ENCODE peak calls at places on chromosomes 5 and 9, in six cellular contexts. U, Q, G, H, R and A are unnamed samples.

GRCh38 chr5:179373101-179373934 is 28.1 kb upstream of the ADAMTS2 start:
- DNase-seq in R (no peak), U (no peak), Q (no peak), G (no peak), H (peak), A (no peak)

GRCh38 chr5:41869150-41869738 is 981 bp downstream of the OXCT1 start:
- DNase-seq in U (no peak), Q (no peak), H (peak), G (peak), R (peak), A (no peak)

GRCh38 chr9:112793213-112793810 is 42.8 kb downstream of the SNX30 start:
- DNase-seq in U (peak), Q (peak), G (peak), H (peak), R (peak), A (peak)

GRCh38 chr9:84301851-84302250 is 38.7 kb downstream of the SLC28A3 start:
- DNase-seq in H (no peak), R (no peak), G (no peak), Q (no peak), U (no peak), A (no peak)

GRCh38 chr5:126351138-126351537 is 72.1 kb upstream of the GRAMD2B start:
- DNase-seq in R (no peak), U (no peak), G (no peak), Q (no peak), H (no peak), A (no peak)

GRCh38 chr9:3205421-3206095 is 320.2 kb downstream of the RFX3 start:
- DNase-seq in U (no peak), Q (no peak), R (no peak), G (no peak), H (no peak), A (no peak)

GRCh38 chr5:74318985-74319563 is 321.5 kb downstream of the ENC1 start:
- DNase-seq in U (no peak), Q (no peak), H (no peak), G (no peak), R (no peak), A (no peak)

GRCh38 chr5:158943057-158943456 is 156.7 kb downstream of the EBF1 start:
- DNase-seq in R (no peak), H (no peak), U (no peak), G (no peak), Q (peak), A (peak)

GRCh38 chr5:150637245-150638052 is 3.0 kb upstream of the SYNPO start:
- DNase-seq in R (no peak), U (no peak), H (peak), G (no peak), Q (no peak), A (no peak)

GRCh38 chr9:120434532-120434931 is 145.4 kb downstream of the CDK5RAP2 start:
- DNase-seq in Q (no peak), R (no peak), G (no peak), H (no peak), U (no peak), A (no peak)

GRCh38 chr9:84514421-84514820 is 155.1 kb upstream of the NTRK2 start:
- DNase-seq in H (no peak), U (no peak), Q (no peak), R (no peak), G (no peak), A (no peak)

GRCh38 chr5:9361835-9362234 is 184.0 kb downstream of the SEMA5A start:
- DNase-seq in H (peak), Q (peak), R (peak), U (peak), G (peak), A (peak)

GRCh38 chr5:73299017-73299630 is 126.1 kb downstream of the TMEM174 start:
- DNase-seq in H (peak), G (no peak), R (peak), Q (no peak), U (no peak), A (no peak)

GRCh38 chr5:133991171-133991910 is 13.4 kb downstream of the VDAC1 start:
- DNase-seq in R (no peak), U (no peak), H (no peak), Q (no peak), G (no peak), A (no peak)

GRCh38 chr5:109614316-109614715 is 75.4 kb upstream of the MAN2A1 start:
- DNase-seq in Q (no peak), R (no peak), G (no peak), U (no peak), H (no peak), A (no peak)

GRCh38 chr9:88786291-88787054 is 204.8 kb upstream of the S1PR3 start:
- DNase-seq in H (no peak), G (no peak), Q (no peak), U (no peak), R (no peak), A (no peak)

GRCh38 chr5:54612711-54613110 is 95.2 kb downstream of the SNX18 start:
- DNase-seq in G (no peak), U (no peak), Q (no peak), R (no peak), H (no peak), A (no peak)

GRCh38 chr9:23754551-23754950 is 71.5 kb downstream of the ELAVL2 start:
- DNase-seq in H (no peak), Q (no peak), G (no peak), U (no peak), R (no peak), A (no peak)

GRCh38 chr5:172630961-172631360 is 10.1 kb upstream of the NEURL1B start:
- DNase-seq in R (no peak), H (no peak), G (no peak), U (no peak), Q (no peak), A (no peak)

GRCh38 chr5:103589416-103590175 is 27.0 kb upstream of the NUDT12 start:
- DNase-seq in H (no peak), R (no peak), U (no peak), G (no peak), Q (no peak), A (no peak)

GRCh38 chr5:102835715-102836114 is 80.6 kb downstream of the PAM start:
- DNase-seq in R (no peak), H (no peak), G (no peak), U (no peak), Q (no peak), A (no peak)

GRCh38 chr9:135998410-135999071 is 37.4 kb upstream of the UBAC1 start:
- DNase-seq in R (no peak), U (no peak), Q (no peak), G (no peak), H (no peak), A (no peak)

GRCh38 chr5:178624626-178625546 is 2.0 kb downstream of the CLK4 start:
- DNase-seq in Q (no peak), G (no peak), H (peak), U (no peak), R (no peak), A (no peak)

GRCh38 chr9:121830441-121831140 is 179.2 kb downstream of the DAB2IP start:
- DNase-seq in Q (no peak), U (no peak), G (no peak), R (no peak), H (no peak), A (no peak)
- TF ChIP-seq POLR2AphosphoS5 in Q (no peak), U (no peak), G (no peak), R (no peak), H (no peak), A (no peak)

GRCh38 chr5:143695244-143695885 is 116.6 kb upstream of the HMHB1 start:
- DNase-seq in R (no peak), H (no peak), Q (no peak), G (no peak), U (no peak), A (no peak)
- TF ChIP-seq REST in R (no peak), H (no peak), Q (no peak), G (no peak), U (no peak), A (no peak)

GRCh38 chr9:16352791-16353401 is 517.6 kb downstream of the BNC2 start:
- DNase-seq in G (no peak), Q (no peak), H (no peak), U (no peak), R (no peak), A (no peak)
- TF ChIP-seq POLR2AphosphoS5 in G (no peak), Q (no peak), H (no peak), U (no peak), R (no peak), A (no peak)

GRCh38 chr5:72149742-72150141 is 42.5 kb downstream of the MAP1B start:
- DNase-seq in G (no peak), Q (no peak), U (no peak), R (no peak), H (no peak), A (no peak)
- TF ChIP-seq REST in G (no peak), Q (no peak), U (no peak), R (no peak), H (no peak), A (no peak)

DNA sequence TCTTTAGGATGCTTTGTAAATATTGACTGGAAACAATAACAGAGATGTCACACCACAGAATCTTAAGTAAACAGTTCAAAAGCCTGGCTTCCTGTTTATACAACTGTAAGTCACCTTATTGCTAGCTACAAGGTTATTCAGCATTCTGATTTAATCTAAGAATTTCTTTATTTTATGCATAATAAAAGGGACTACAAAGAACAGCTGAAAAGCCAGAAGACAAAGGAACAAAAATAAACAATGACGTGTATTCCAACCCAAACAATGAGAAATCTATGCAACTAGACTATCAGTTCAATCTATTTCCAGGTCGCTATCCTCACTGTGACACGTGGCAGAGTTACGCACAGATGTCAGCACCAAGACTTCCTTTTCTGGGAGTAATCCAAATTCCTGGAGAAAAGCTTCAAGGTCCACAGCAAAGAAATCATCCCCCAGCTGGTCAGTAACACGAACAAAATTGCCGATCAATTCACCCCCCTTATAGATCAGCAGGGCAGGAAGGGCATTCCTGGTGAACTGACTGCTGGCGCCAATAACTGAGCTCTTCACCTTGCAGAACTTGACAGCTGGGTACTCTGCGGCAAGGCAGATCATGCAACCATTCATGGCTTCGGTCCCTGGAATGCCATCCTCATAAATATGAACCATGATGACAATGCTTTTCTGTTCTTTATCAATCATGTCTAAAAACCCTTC is 8.4 kb downstream of the PDCL start:
- DNase-seq in R (no peak), U (no peak), G (no peak), H (no peak), Q (no peak), A (no peak)
- TF ChIP-seq POLR2AphosphoS5 in R (no peak), U (no peak), G (no peak), H (no peak), Q (no peak), A (no peak)

GRCh38 chr5:58455066-58455465 is 4.8 kb downstream of the PLK2 start:
- DNase-seq in U (no peak), Q (no peak), R (no peak), G (no peak), H (no peak), A (no peak)
- TF ChIP-seq REST in U (no peak), Q (no peak), R (no peak), G (no peak), H (no peak), A (no peak)

DNA sequence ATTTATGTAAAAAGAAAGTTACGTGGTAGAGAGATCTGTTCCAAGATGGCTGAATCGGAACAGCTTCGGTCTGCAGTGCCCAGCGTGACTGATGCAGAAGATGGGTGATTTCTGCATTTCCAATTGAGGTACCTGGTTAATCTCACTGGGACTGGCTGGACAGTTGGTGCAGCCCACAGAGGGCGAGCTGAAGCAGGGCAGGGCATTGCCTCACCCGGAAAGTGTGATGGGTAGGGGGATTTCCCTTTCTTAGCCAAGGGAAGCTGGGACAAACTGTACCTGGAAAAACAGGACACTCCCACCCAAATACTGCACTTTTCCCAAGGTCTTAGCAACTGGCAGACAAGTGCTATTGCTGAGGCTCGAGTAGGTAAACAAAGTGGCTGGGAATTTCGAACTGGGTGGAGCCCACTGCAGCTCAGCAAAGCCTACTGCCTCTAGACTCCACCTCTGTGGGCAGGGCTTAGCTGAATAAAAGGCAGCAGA is 13.1 kb upstream of the HSD17B4 start:
- DNase-seq in Q (no peak), R (no peak), G (no peak), U (no peak), H (no peak), A (no peak)
- TF ChIP-seq POLR2AphosphoS5 in Q (no peak), R (no peak), G (no peak), U (no peak), H (no peak), A (no peak)

GRCh38 chr9:35488019-35488418 is 1.9 kb upstream of the RUSC2 start:
- DNase-seq in Q (no peak), R (no peak), H (no peak), U (no peak), G (no peak), A (no peak)
- TF ChIP-seq REST in Q (no peak), R (no peak), H (no peak), U (no peak), G (no peak), A (no peak)

DNA sequence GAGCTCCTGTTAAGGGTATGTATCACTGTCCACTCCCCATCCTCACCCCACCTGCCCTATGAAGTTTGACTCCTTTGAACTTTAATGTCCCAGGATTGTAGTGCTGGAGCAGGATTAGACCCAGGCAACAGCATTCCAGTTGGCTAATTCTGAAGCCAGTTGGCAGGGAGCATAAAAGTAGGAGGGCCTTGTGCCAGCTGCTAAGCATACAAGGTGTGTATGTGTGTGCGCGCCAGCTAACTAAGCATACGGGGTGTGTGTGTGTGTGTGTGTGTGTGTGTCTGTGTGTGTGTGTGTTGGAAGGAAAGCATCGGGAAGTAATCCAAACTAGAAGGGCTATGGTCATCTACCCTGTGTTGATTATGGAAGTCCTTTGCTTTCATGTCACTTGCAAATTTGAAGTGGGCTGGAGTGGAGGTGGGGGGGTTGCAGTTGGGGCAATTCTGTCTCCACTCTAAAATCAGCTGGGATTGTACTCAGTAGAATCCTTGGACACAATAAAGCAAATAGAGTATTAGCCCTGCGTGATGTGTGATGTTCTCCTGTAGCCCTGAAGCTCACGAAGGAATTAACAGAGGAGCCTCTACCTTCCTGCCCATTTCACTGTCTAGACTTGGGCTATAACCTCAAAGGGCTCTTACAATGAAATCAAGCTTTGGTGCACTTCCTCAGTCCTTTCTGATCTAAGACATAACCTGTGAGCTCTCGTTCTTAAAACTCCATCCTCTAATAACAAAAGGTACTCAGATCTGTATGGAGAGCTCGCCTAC is 26.9 kb downstream of the HMGCR start:
- DNase-seq in Q (no peak), G (no peak), R (no peak), U (no peak), H (peak), A (no peak)
- TF ChIP-seq POLR2AphosphoS5 in Q (no peak), G (no peak), R (no peak), U (peak), H (no peak), A (no peak)